ENCODE peak calls at places on chromosomes 4 and X, in ten cellular contexts. H is fibroblast of lung; X is HCT116; Z is CD8-positive, alpha-beta T cell; Q is left ventricle myocardium inferior; Y is right atrium auricular region; B is tibial nerve; A is heart right ventricle; K is A549; I is A673. J is an unnamed sample.
A peak's percentile ranks its signal among the peaks of the same experiment; 100 is the strongest.

GRCh38 chr4:68368566-68369473 is 18.9 kb upstream of the YTHDC1 start:
- DNase-seq in Z (no peak), Y (no peak), I (no peak), B (no peak), X (no peak), H (peak; percentile 80), Q (no peak), K (peak; percentile 16), A (no peak), J (no peak)

GRCh38 chr4:24093446-24093845 is 203.6 kb upstream of the PPARGC1A start:
- DNase-seq in Z (no peak), I (no peak), H (no peak), B (no peak), X (no peak), A (no peak), K (no peak), Q (no peak), Y (no peak), J (no peak)

GRCh38 chrX:11290673-11291072 is 2.5 kb upstream of the AMELX start:
- DNase-seq in I (no peak), Z (no peak), X (no peak), Y (no peak), A (no peak), K (no peak), H (no peak), B (no peak), Q (no peak), J (no peak)

GRCh38 chrX:149286940-149287349 is 218.2 kb downstream of the IDS start:
- DNase-seq in K (peak; percentile 35), X (peak; percentile 12), H (peak; percentile 20), Z (peak; percentile 27), Q (no peak), B (no peak), A (no peak), I (peak; percentile 57), Y (no peak), J (peak; percentile 43)

GRCh38 chr4:6272863-6273660 is 3.4 kb downstream of the WFS1 start:
- DNase-seq in H (peak; percentile 90), X (no peak), Y (no peak), B (no peak), A (no peak), I (no peak), K (peak; percentile 45), Z (no peak), Q (no peak), J (peak; percentile 26)

GRCh38 chr4:95507147-95507546 is 41.6 kb downstream of the UNC5C start:
- DNase-seq in X (no peak), B (no peak), Y (no peak), K (no peak), Q (no peak), H (peak; percentile 69), Z (no peak), A (no peak), I (no peak), J (no peak)

GRCh38 chr4:6594826-6595355 is 19.9 kb downstream of the MAN2B2 start:
- DNase-seq in H (no peak), B (no peak), A (no peak), Y (no peak), Z (no peak), I (no peak), K (no peak), Q (no peak), X (no peak), J (no peak)

GRCh38 chrX:109735241-109735744 is 2.2 kb upstream of the ACSL4 start:
- DNase-seq in H (no peak), I (no peak), B (no peak), Z (no peak), Y (no peak), K (no peak), Q (no peak), X (no peak), A (no peak), J (no peak)

GRCh38 chr4:184900184-184900583 is 74.4 kb upstream of the ACSL1 start:
- DNase-seq in H (no peak), B (no peak), K (no peak), Z (no peak), X (no peak), I (no peak), Q (no peak), Y (no peak), A (no peak), J (no peak)

GRCh38 chr4:15805583-15806517 is 27.7 kb downstream of the CD38 start:
- DNase-seq in Z (peak; percentile 43), Q (no peak), X (peak; percentile 57), Y (no peak), B (no peak), H (peak; percentile 53), K (peak; percentile 17), I (peak; percentile 84), A (no peak), J (peak; percentile 73)

GRCh38 chr4:158302076-158302866 is 92.0 kb downstream of the TMEM144 start:
- DNase-seq in X (no peak), Y (no peak), A (no peak), B (no peak), H (peak; percentile 86), Z (no peak), I (no peak), Q (no peak), K (no peak), J (peak; percentile 80)

GRCh38 chrX:95505721-95506120 is 1178.9 kb upstream of the DIAPH2 start:
- DNase-seq in Q (no peak), Z (no peak), H (no peak), A (no peak), Y (no peak), X (no peak), B (no peak), I (peak; percentile 37), K (no peak), J (no peak)

GRCh38 chr4:167943872-167944505 is 148.3 kb upstream of the ANXA10 start:
- DNase-seq in Z (no peak), X (no peak), H (no peak), B (no peak), Y (no peak), Q (no peak), K (no peak), A (no peak), I (no peak), J (no peak)

GRCh38 chr4:110106946-110107325 is 91.5 kb downstream of the ELOVL6 start:
- DNase-seq in A (no peak), H (peak; percentile 81), Z (no peak), K (peak; percentile 10), B (no peak), Q (no peak), I (peak; percentile 43), Y (no peak), X (no peak), J (no peak)

GRCh38 chrX:47831788-47832187 is 4.9 kb upstream of the ZNF81 start:
- DNase-seq in B (no peak), Z (peak; percentile 50), Y (no peak), K (peak; percentile 38), I (peak; percentile 55), H (peak; percentile 12), A (peak; percentile 26), Q (peak; percentile 18), X (peak; percentile 19), J (peak; percentile 53)

GRCh38 chr4:83252782-83253405 is 31.7 kb downstream of the COQ2 start:
- DNase-seq in K (peak; percentile 35), B (no peak), I (peak; percentile 70), Y (no peak), X (peak; percentile 54), A (no peak), Q (no peak), H (peak; percentile 41), Z (peak; percentile 74), J (peak; percentile 86)

GRCh38 chrX:143854006-143854405 is 29.9 kb upstream of the UBE2NL start:
- DNase-seq in K (no peak), Z (no peak), Q (no peak), Y (no peak), A (no peak), B (no peak), I (peak; percentile 73), H (peak; percentile 61), X (no peak), J (peak; percentile 52)

GRCh38 chr4:55323375-55323774 is 22.7 kb upstream of the SRD5A3 start:
- DNase-seq in I (peak; percentile 52), H (no peak), Y (no peak), Z (no peak), X (no peak), B (no peak), A (no peak), K (no peak), Q (no peak), J (no peak)

GRCh38 chr4:183175631-183176232 is 76.7 kb downstream of the WWC2 start:
- DNase-seq in H (peak; percentile 82), Z (no peak), K (no peak), Y (no peak), Q (no peak), B (no peak), A (no peak), X (no peak), I (peak; percentile 37), J (peak; percentile 24)
- H3K4me1 ChIP-seq in H (peaks cover 12% of the 10 kb centered on the region), Z (peaks cover 3% of the 10 kb centered on the region), K (peaks cover 64% of the 10 kb centered on the region), Y (no peaks in the 10 kb centered on the region), Q (peaks cover 67% of the 10 kb centered on the region), B (peaks cover 37% of the 10 kb centered on the region), A (peaks cover 6% of the 10 kb centered on the region), X (peaks cover 6% of the 10 kb centered on the region), I (peaks cover 59% of the 10 kb centered on the region), J (peaks cover 14% of the 10 kb centered on the region)

GRCh38 chrX:100979881-100980607 is 10.5 kb downstream of the ARL13A start:
- DNase-seq in Q (no peak), B (no peak), Z (no peak), Y (no peak), I (no peak), K (no peak), A (no peak), X (no peak), H (peak; percentile 5), J (no peak)
- H3K4me3 ChIP-seq in Q (no peak overlapping the region), B (no peak overlapping the region), Z (no peak overlapping the region), Y (no peak overlapping the region), I (no peak overlapping the region), K (no peak overlapping the region), A (no peak overlapping the region), X (no peak overlapping the region), H (no peak overlapping the region), J (no peak overlapping the region)

DNA sequence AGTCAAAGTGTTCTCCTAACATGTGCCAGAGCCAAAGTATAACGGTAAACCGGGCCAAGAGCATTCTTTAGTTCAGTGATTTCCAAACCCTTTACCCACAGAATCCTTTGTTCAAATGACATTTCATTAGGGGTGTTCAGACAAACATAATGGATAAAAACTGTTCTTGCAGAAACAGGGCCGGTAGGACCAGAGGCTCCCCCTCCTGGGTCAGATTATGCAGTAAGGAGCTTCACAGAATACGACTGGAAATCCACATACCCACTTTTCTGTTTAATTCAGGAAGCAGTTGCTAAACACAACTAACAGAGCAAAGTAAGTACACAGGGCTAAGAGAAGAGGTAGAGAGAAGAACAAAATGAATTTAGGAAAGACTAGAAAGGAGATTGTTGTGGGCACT is 46.6 kb upstream of the TMEM184C start:
- DNase-seq in H (peak; percentile 39), I (no peak), Q (no peak), K (no peak), Z (no peak), Y (no peak), B (no peak), X (no peak), A (no peak), J (peak; percentile 46)
- TF ChIP-seq CTCF in H (peak; percentile 33), I (peak; percentile 22), Q (peak; percentile 31), K (no peak), Z (no peak), Y (no peak), B (no peak), X (no peak), A (no peak), J (peak; percentile 12)

DNA sequence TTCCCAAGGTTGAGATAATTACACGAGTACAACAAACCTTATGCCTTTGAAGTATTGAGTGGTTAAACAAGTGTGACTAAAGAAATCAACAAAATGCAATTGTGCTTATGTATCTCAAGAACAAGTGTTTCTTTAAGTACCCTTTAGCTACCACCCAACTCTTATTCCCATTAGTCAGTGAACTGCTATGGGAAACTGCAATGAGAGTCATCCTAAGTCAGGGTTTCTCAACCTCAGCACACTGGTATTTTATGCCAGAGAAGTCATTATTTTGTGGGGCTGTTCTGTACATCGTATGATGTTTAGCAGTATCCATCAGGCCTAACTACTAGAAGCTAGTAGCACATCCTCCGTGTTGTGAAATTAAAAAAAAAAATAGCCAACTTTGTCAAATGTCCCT is 549.1 kb upstream of the BOD1L1 start:
- DNase-seq in Y (no peak), H (no peak), Q (no peak), A (no peak), I (no peak), X (no peak), B (no peak), K (no peak), Z (no peak), J (no peak)
- H3K4me1 ChIP-seq in Y (no peaks in the 10 kb centered on the region), H (peaks cover 3% of the 10 kb centered on the region), Q (peaks cover 21% of the 10 kb centered on the region), A (no peaks in the 10 kb centered on the region), I (peaks cover 18% of the 10 kb centered on the region), X (no peaks in the 10 kb centered on the region), B (peaks cover 4% of the 10 kb centered on the region), K (peaks cover 37% of the 10 kb centered on the region), Z (peaks cover 17% of the 10 kb centered on the region), J (peaks cover 4% of the 10 kb centered on the region)